ENCODE peak calls at places on chromosome 5, in five cellular contexts. One of them, this sample, is unnamed.
A peak's percentile ranks its signal among the peaks of the same experiment; 100 is the strongest.

GRCh38 chr5:124317471-124317870 is 429.0 kb downstream of the ZNF608 start:
- DNase-seq in A172: no peak
- DNase-seq in retina: peak; percentile 61
- DNase-seq in cardiac muscle cell: no peak
- DNase-seq in suprapubic skin: no peak
- DNase-seq in this sample: no peak

GRCh38 chr5:159764283-159764927 is 151.9 kb upstream of the ADRA1B start:
- DNase-seq in A172: peak; percentile 90
- DNase-seq in retina: no peak
- DNase-seq in cardiac muscle cell: no peak
- DNase-seq in suprapubic skin: no peak
- DNase-seq in this sample: no peak

GRCh38 chr5:160387445-160387844 is 12.4 kb downstream of the FAM200C start:
- DNase-seq in A172: no peak
- DNase-seq in retina: no peak
- DNase-seq in cardiac muscle cell: no peak
- DNase-seq in suprapubic skin: no peak
- DNase-seq in this sample: no peak

GRCh38 chr5:61332891-61333350 is 863 bp downstream of the ZSWIM6 start:
- DNase-seq in A172: no peak
- DNase-seq in retina: peak; percentile 73
- DNase-seq in cardiac muscle cell: peak; percentile 38
- DNase-seq in suprapubic skin: peak; percentile 76
- DNase-seq in this sample: no peak

GRCh38 chr5:67989457-67989856 is 226.1 kb upstream of the PIK3R1 start:
- DNase-seq in A172: no peak
- DNase-seq in retina: no peak
- DNase-seq in cardiac muscle cell: no peak
- DNase-seq in suprapubic skin: no peak
- DNase-seq in this sample: no peak

GRCh38 chr5:154520861-154521453 is 42.9 kb upstream of the HAND1 start:
- DNase-seq in A172: peak; percentile 51
- DNase-seq in retina: peak; percentile 72
- DNase-seq in cardiac muscle cell: peak; percentile 81
- DNase-seq in suprapubic skin: no peak
- DNase-seq in this sample: peak; percentile 74

GRCh38 chr5:80967500-80968181 is 7.5 kb downstream of the RASGRF2 start:
- DNase-seq in A172: peak; percentile 90
- DNase-seq in retina: no peak
- DNase-seq in cardiac muscle cell: no peak
- DNase-seq in suprapubic skin: no peak
- DNase-seq in this sample: no peak

GRCh38 chr5:141349917-141350619 is at the start of gene PCDHGB1:
- DNase-seq in A172: peak; percentile 49
- DNase-seq in retina: no peak
- DNase-seq in cardiac muscle cell: peak; percentile 30
- DNase-seq in suprapubic skin: no peak
- DNase-seq in this sample: peak; percentile 59

GRCh38 chr5:15722305-15722704 is 222.3 kb downstream of the FBXL7 start:
- DNase-seq in A172: no peak
- DNase-seq in retina: no peak
- DNase-seq in cardiac muscle cell: no peak
- DNase-seq in suprapubic skin: no peak
- DNase-seq in this sample: no peak

GRCh38 chr5:45385321-45386058 is 310.7 kb downstream of the HCN1 start:
- DNase-seq in A172: peak; percentile 91
- DNase-seq in retina: no peak
- DNase-seq in cardiac muscle cell: no peak
- DNase-seq in suprapubic skin: no peak
- DNase-seq in this sample: no peak

GRCh38 chr5:2695200-2695891 is 56.1 kb downstream of the IRX2 start:
- DNase-seq in A172: no peak
- DNase-seq in retina: no peak
- DNase-seq in cardiac muscle cell: no peak
- DNase-seq in suprapubic skin: no peak
- DNase-seq in this sample: no peak

This sample was measured in ecto neural progenitor cell.